ENCODE peak calls at places on chromosomes 4 and X, in six cellular contexts. R is AG04450, N is SK-N-DZ, G is NCI-H1436, X is non-pigmented ciliary epithelial cell, A is amniotic stem cell. Z is an unnamed sample.

GRCh38 chr4:172986114-172986513 is 182.5 kb upstream of the GALNT7 start:
- DNase-seq in R (no peak), N (no peak), G (no peak), X (no peak), A (no peak), Z (no peak)

GRCh38 chrX:35562395-35562794 is 235.7 kb upstream of the MAGEB16 start:
- DNase-seq in R (no peak), N (no peak), G (no peak), X (no peak), A (no peak), Z (no peak)

GRCh38 chr4:62075082-62075481 is 875.0 kb downstream of the ADGRL3 start:
- DNase-seq in R (no peak), N (no peak), G (no peak), X (no peak), A (no peak), Z (no peak)

GRCh38 chr4:181679754-181680153 is 563.4 kb upstream of the TENM3 start:
- DNase-seq in R (no peak), N (no peak), G (no peak), X (no peak), A (no peak), Z (no peak)

GRCh38 chr4:101597204-101597603 is 193.3 kb upstream of the BANK1 start:
- DNase-seq in R (no peak), N (no peak), G (no peak), X (no peak), A (no peak), Z (no peak)

GRCh38 chrX:100615015-100615414 is 21.6 kb downstream of the TSPAN6 start:
- DNase-seq in R (peak; percentile 10), N (peak; percentile 2), G (no peak), X (peak; percentile 35), A (peak; percentile 34), Z (peak; percentile 12)

GRCh38 chrX:13235930-13236329 is 83.9 kb downstream of the ATXN3L start:
- DNase-seq in R (no peak), N (no peak), G (no peak), X (no peak), A (no peak), Z (peak; percentile 31)

GRCh38 chr4:123896446-123897071 is 500.0 kb downstream of the SPRY1 start:
- DNase-seq in R (no peak), N (no peak), G (no peak), X (no peak), A (no peak), Z (no peak)

GRCh38 chr4:47418147-47418546 is 45.4 kb downstream of the COMMD8 start:
- DNase-seq in R (no peak), N (no peak), G (no peak), X (no peak), A (no peak), Z (no peak)